ENCODE peak calls at places on chromosomes 4 and X, in seven cellular contexts. G is naive thymus-derived CD8-positive, alpha-beta T cell; N is NCI-H1092; B is stimulated activated naive CD8-positive, alpha-beta T cell treated with anti-CD3 and anti-CD28 coated beads, Interleukin-15, Interleukin-2, amounts not matched to agents 100 U/mL and 50 U/mL, for 24 hours; O is H4; U is NCI-H1105; T is RWPE1. F is an unnamed sample.

GRCh38 chrX:134167804-134168203 is 69.2 kb upstream of the CCDC160 start:
- DNase-seq in G (no peak), O (no peak), B (no peak), U (no peak), N (no peak), T (no peak), F (no peak)

GRCh38 chr4:136805582-136805981 is 726.7 kb downstream of the PCDH18 start:
- DNase-seq in O (no peak), N (no peak), B (no peak), T (no peak), G (no peak), U (no peak), F (no peak)

GRCh38 chr4:173237722-173238121 is 69.1 kb downstream of the GALNT7 start:
- DNase-seq in N (no peak), O (no peak), T (no peak), U (no peak), B (no peak), G (no peak), F (no peak)

GRCh38 chr4:110287130-110287529 is 88.7 kb upstream of the ELOVL6 start:
- DNase-seq in O (peak), T (peak), U (no peak), G (no peak), B (no peak), N (no peak), F (no peak)

GRCh38 chr4:143384381-143384994 is 47.8 kb downstream of the GAB1 start:
- DNase-seq in T (no peak), U (no peak), G (no peak), O (no peak), N (no peak), B (no peak), F (no peak)

GRCh38 chr4:86892639-86892965 is 380 bp upstream of the C4orf36 start:
- DNase-seq in N (no peak), B (no peak), T (no peak), G (no peak), O (no peak), U (no peak), F (no peak)

GRCh38 chr4:43357252-43357974 is 464.9 kb downstream of the GRXCR1 start:
- DNase-seq in N (no peak), B (no peak), G (no peak), O (no peak), U (no peak), T (no peak), F (no peak)

GRCh38 chrX:11180571-11180970 is 69.4 kb downstream of the HCCS start:
- DNase-seq in N (peak), G (no peak), U (peak), T (peak), B (no peak), O (no peak), F (peak)

GRCh38 chrX:14508025-14508690 is 21.2 kb upstream of the GLRA2 start:
- DNase-seq in N (no peak), O (no peak), B (no peak), T (peak), U (peak), G (no peak), F (no peak)

GRCh38 chr4:184102488-184102887 is 115.2 kb downstream of the ENPP6 start:
- DNase-seq in U (no peak), B (no peak), T (no peak), N (no peak), O (no peak), G (no peak), F (no peak)

GRCh38 chr4:79875500-79875899 is 197.5 kb downstream of the ANTXR2 start:
- DNase-seq in B (no peak), O (no peak), T (no peak), U (no peak), N (no peak), G (no peak), F (no peak)

GRCh38 chrX:19708683-19709082 is 178.7 kb downstream of the SH3KBP1 start:
- DNase-seq in O (no peak), U (no peak), T (no peak), B (no peak), G (no peak), N (no peak), F (no peak)

GRCh38 chr4:36244257-36245084 is at the start of gene ARAP2:
- DNase-seq in B (peak), O (peak), G (peak), U (peak), N (no peak), T (peak), F (peak)

GRCh38 chr4:7753271-7753670 is 186.4 kb downstream of the AFAP1 start:
- DNase-seq in O (no peak), U (no peak), T (peak), G (no peak), N (no peak), B (no peak), F (no peak)

GRCh38 chrX:123859409-123859827 is 435 bp upstream of the XIAP start:
- DNase-seq in G (peak), O (no peak), U (peak), N (peak), B (no peak), T (no peak), F (no peak)

GRCh38 chrX:154056739-154057367 is 37.2 kb upstream of the IRAK1 start:
- DNase-seq in N (no peak), U (no peak), T (no peak), G (no peak), O (no peak), B (no peak), F (no peak)

GRCh38 chrX:114970806-114971205 is 46.6 kb downstream of the IL13RA2 start:
- DNase-seq in G (no peak), N (no peak), O (no peak), B (no peak), T (no peak), U (no peak), F (no peak)

GRCh38 chrX:13719192-13719856 is 15.1 kb downstream of the TRAPPC2 start:
- DNase-seq in G (no peak), T (no peak), O (no peak), N (no peak), B (no peak), U (no peak), F (no peak)

GRCh38 chr4:176587920-176588319 is 204.8 kb downstream of the VEGFC start:
- DNase-seq in U (no peak), T (no peak), N (no peak), G (no peak), B (no peak), O (peak), F (no peak)

GRCh38 chrX:48102874-48103374 is 27.5 kb upstream of the SPACA5B start:
- DNase-seq in B (no peak), N (no peak), G (no peak), O (no peak), T (no peak), U (no peak), F (no peak)